ENCODE peak calls at places on chromosomes 12 and 14, in seven cellular contexts. One of them, this sample, is unnamed.

GRCh38 chr12:88579941-88580871 is at the start of gene KITLG:
- DNase-seq in SK-N-SH: peak; percentile 83
- DNase-seq in K562: no peak
- DNase-seq in H1: peak; percentile 53
- DNase-seq in HepG2: peak; percentile 56
- DNase-seq in GM12878: no peak
- DNase-seq in HCT116: peak; percentile 76
- DNase-seq in this sample: peak; percentile 95

GRCh38 chr12:6494351-6494743 is 445 bp downstream of the NCAPD2 start:
- DNase-seq in HCT116: no peak
- DNase-seq in K562: no peak
- DNase-seq in GM12878: no peak
- DNase-seq in H1: no peak
- DNase-seq in SK-N-SH: peak; percentile 37
- DNase-seq in HepG2: no peak
- DNase-seq in this sample: no peak

GRCh38 chr12:12182926-12183325 is 83.9 kb downstream of the LRP6 start:
- DNase-seq in HCT116: no peak
- DNase-seq in HepG2: no peak
- DNase-seq in SK-N-SH: no peak
- DNase-seq in H1: no peak
- DNase-seq in K562: no peak
- DNase-seq in GM12878: no peak
- DNase-seq in this sample: no peak

GRCh38 chr14:49995162-49995561 is 102.3 kb downstream of the ARF6 start:
- DNase-seq in HepG2: no peak
- DNase-seq in H1: no peak
- DNase-seq in K562: no peak
- DNase-seq in GM12878: no peak
- DNase-seq in HCT116: no peak
- DNase-seq in SK-N-SH: no peak
- DNase-seq in this sample: no peak

GRCh38 chr14:96255501-96256366 is at the start of gene BDKRB1:
- DNase-seq in HCT116: no peak
- DNase-seq in K562: no peak
- DNase-seq in SK-N-SH: no peak
- DNase-seq in H1: no peak
- DNase-seq in GM12878: no peak
- DNase-seq in HepG2: no peak
- DNase-seq in this sample: no peak

GRCh38 chr12:88529531-88530488 is 50.5 kb downstream of the KITLG start:
- DNase-seq in K562: no peak
- DNase-seq in GM12878: no peak
- DNase-seq in HepG2: no peak
- DNase-seq in SK-N-SH: no peak
- DNase-seq in H1: no peak
- DNase-seq in HCT116: no peak
- DNase-seq in this sample: no peak

GRCh38 chr12:49750027-49750977 is 8.9 kb downstream of the TMBIM6 start:
- DNase-seq in K562: no peak
- DNase-seq in HepG2: peak; percentile 31
- DNase-seq in SK-N-SH: no peak
- DNase-seq in H1: no peak
- DNase-seq in GM12878: peak; percentile 36
- DNase-seq in HCT116: peak; percentile 54
- DNase-seq in this sample: no peak

GRCh38 chr12:52155048-52155868 is 36.6 kb downstream of the KRT80 start:
- DNase-seq in H1: no peak
- DNase-seq in SK-N-SH: no peak
- DNase-seq in HCT116: no peak
- DNase-seq in HepG2: no peak
- DNase-seq in K562: no peak
- DNase-seq in GM12878: no peak
- DNase-seq in this sample: no peak

GRCh38 chr12:65308601-65309071 is 30.2 kb downstream of the MSRB3 start:
- DNase-seq in K562: no peak
- DNase-seq in HCT116: no peak
- DNase-seq in GM12878: no peak
- DNase-seq in HepG2: no peak
- DNase-seq in H1: no peak
- DNase-seq in SK-N-SH: no peak
- DNase-seq in this sample: no peak

GRCh38 chr12:6778212-6778570 is 5.9 kb downstream of the LAG3 start:
- DNase-seq in SK-N-SH: no peak
- DNase-seq in HCT116: no peak
- DNase-seq in H1: no peak
- DNase-seq in K562: no peak
- DNase-seq in HepG2: no peak
- DNase-seq in GM12878: no peak
- DNase-seq in this sample: no peak

GRCh38 chr14:97634786-97635185 is 837.6 kb downstream of the VRK1 start:
- DNase-seq in GM12878: no peak
- DNase-seq in K562: no peak
- DNase-seq in HepG2: no peak
- DNase-seq in HCT116: no peak
- DNase-seq in SK-N-SH: no peak
- DNase-seq in H1: no peak
- DNase-seq in this sample: peak; percentile 23

GRCh38 chr12:121894633-121895032 is 6.0 kb downstream of the PSMD9 start:
- DNase-seq in HepG2: peak; percentile 78
- DNase-seq in SK-N-SH: peak; percentile 49
- DNase-seq in GM12878: no peak
- DNase-seq in HCT116: no peak
- DNase-seq in H1: no peak
- DNase-seq in K562: no peak
- DNase-seq in this sample: peak; percentile 53

GRCh38 chr12:52029686-52030085 is 21.6 kb upstream of the NR4A1 start:
- DNase-seq in GM12878: no peak
- DNase-seq in HepG2: no peak
- DNase-seq in SK-N-SH: peak; percentile 68
- DNase-seq in HCT116: no peak
- DNase-seq in K562: no peak
- DNase-seq in H1: no peak
- DNase-seq in this sample: peak; percentile 67

GRCh38 chr12:20547788-20548575 is 147.2 kb upstream of the SLCO1C1 start:
- DNase-seq in HepG2: no peak
- DNase-seq in HCT116: no peak
- DNase-seq in SK-N-SH: no peak
- DNase-seq in H1: no peak
- DNase-seq in GM12878: no peak
- DNase-seq in K562: no peak
- DNase-seq in this sample: no peak

GRCh38 chr12:13223941-13224340 is 27.4 kb downstream of the EMP1 start:
- DNase-seq in H1: no peak
- DNase-seq in K562: no peak
- DNase-seq in HepG2: no peak
- DNase-seq in GM12878: no peak
- DNase-seq in HCT116: no peak
- DNase-seq in SK-N-SH: no peak
- DNase-seq in this sample: no peak

GRCh38 chr12:116427200-116427932 is 131.8 kb upstream of the MAP1LC3B2 start:
- DNase-seq in H1: peak; percentile 89
- DNase-seq in K562: no peak
- DNase-seq in SK-N-SH: no peak
- DNase-seq in GM12878: no peak
- DNase-seq in HepG2: no peak
- DNase-seq in HCT116: peak; percentile 27
- DNase-seq in this sample: peak; percentile 93

GRCh38 chr12:130225347-130225746 is 63.1 kb downstream of the FZD10 start:
- DNase-seq in K562: no peak
- DNase-seq in GM12878: no peak
- DNase-seq in H1: no peak
- DNase-seq in HCT116: no peak
- DNase-seq in HepG2: no peak
- DNase-seq in SK-N-SH: no peak
- DNase-seq in this sample: no peak

GRCh38 chr14:54622189-54622958 is 55.4 kb downstream of the SAMD4A start:
- DNase-seq in HepG2: no peak
- DNase-seq in HCT116: no peak
- DNase-seq in GM12878: peak; percentile 61
- DNase-seq in SK-N-SH: no peak
- DNase-seq in H1: no peak
- DNase-seq in K562: no peak
- DNase-seq in this sample: no peak

GRCh38 chr14:54614296-54614695 is 47.4 kb downstream of the SAMD4A start:
- DNase-seq in HCT116: no peak
- DNase-seq in SK-N-SH: no peak
- DNase-seq in GM12878: no peak
- DNase-seq in K562: no peak
- DNase-seq in H1: no peak
- DNase-seq in HepG2: no peak
- DNase-seq in this sample: no peak

GRCh38 chr14:54621686-54622085 is 54.8 kb downstream of the SAMD4A start:
- DNase-seq in GM12878: no peak
- DNase-seq in H1: no peak
- DNase-seq in SK-N-SH: no peak
- DNase-seq in HCT116: no peak
- DNase-seq in HepG2: no peak
- DNase-seq in K562: no peak
- DNase-seq in this sample: no peak

GRCh38 chr14:54623279-54624004 is 56.5 kb downstream of the SAMD4A start:
- DNase-seq in GM12878: no peak
- DNase-seq in K562: no peak
- DNase-seq in HCT116: no peak
- DNase-seq in H1: no peak
- DNase-seq in SK-N-SH: no peak
- DNase-seq in HepG2: no peak
- DNase-seq in this sample: no peak

GRCh38 chr14:54617467-54617866 is 50.5 kb downstream of the SAMD4A start:
- DNase-seq in HCT116: no peak
- DNase-seq in SK-N-SH: no peak
- DNase-seq in GM12878: no peak
- DNase-seq in HepG2: no peak
- DNase-seq in K562: no peak
- DNase-seq in H1: no peak
- DNase-seq in this sample: no peak
- TF ChIP-seq JUND in HCT116: no peak
- TF ChIP-seq JUND in SK-N-SH: peak; percentile 9
- TF ChIP-seq JUND in GM12878: no peak
- TF ChIP-seq JUND in HepG2: no peak
- TF ChIP-seq JUND in K562: no peak
- TF ChIP-seq JUND in H1: no peak
- TF ChIP-seq JUND in this sample: no peak

GRCh38 chr14:92323031-92323915 is at the start of gene SLC24A4:
- DNase-seq in K562: no peak
- DNase-seq in HCT116: no peak
- DNase-seq in GM12878: no peak
- DNase-seq in H1: no peak
- DNase-seq in HepG2: no peak
- DNase-seq in SK-N-SH: peak; percentile 27
- DNase-seq in this sample: peak; percentile 71
- TF ChIP-seq JUND in K562: no peak
- TF ChIP-seq JUND in HCT116: no peak
- TF ChIP-seq JUND in GM12878: no peak
- TF ChIP-seq JUND in H1: no peak
- TF ChIP-seq JUND in HepG2: no peak
- TF ChIP-seq JUND in SK-N-SH: no peak
- TF ChIP-seq JUND in this sample: no peak

DNA sequence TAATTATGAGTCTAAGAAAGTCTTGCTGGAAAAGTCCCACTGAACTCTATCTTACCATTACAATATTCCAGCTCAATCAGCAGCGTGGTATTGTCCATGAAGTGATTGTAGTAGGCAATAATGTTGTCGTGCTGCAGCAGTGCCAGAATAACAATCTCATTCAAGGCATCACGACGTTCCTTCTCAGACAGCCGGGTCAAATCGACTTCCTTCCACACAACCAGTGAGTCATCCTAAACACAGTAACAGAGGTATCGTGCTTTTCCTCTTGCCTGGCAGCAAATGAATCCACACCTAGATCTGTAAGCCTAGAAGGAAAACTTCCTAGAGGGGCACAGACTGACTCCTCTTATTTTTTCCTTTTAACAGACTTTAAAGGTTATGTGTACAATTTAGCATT is 2.9 kb downstream of the NEK9 start:
- DNase-seq in H1: no peak
- DNase-seq in SK-N-SH: peak; percentile 12
- DNase-seq in HCT116: peak; percentile 46
- DNase-seq in GM12878: no peak
- DNase-seq in HepG2: no peak
- DNase-seq in K562: peak; percentile 32
- DNase-seq in this sample: no peak
- TF ChIP-seq JUND in H1: no peak
- TF ChIP-seq JUND in SK-N-SH: peak; percentile 71
- TF ChIP-seq JUND in HCT116: peak; percentile 58
- TF ChIP-seq JUND in GM12878: no peak
- TF ChIP-seq JUND in HepG2: no peak
- TF ChIP-seq JUND in K562: peak; percentile 77
- TF ChIP-seq JUND in this sample: no peak

GRCh38 chr12:56377310-56377988 is 14.8 kb upstream of the APOF start:
- DNase-seq in SK-N-SH: no peak
- DNase-seq in HepG2: no peak
- DNase-seq in K562: peak; percentile 57
- DNase-seq in HCT116: peak; percentile 12
- DNase-seq in H1: no peak
- DNase-seq in GM12878: no peak
- DNase-seq in this sample: no peak
- TF ChIP-seq JUND in SK-N-SH: no peak
- TF ChIP-seq JUND in HepG2: no peak
- TF ChIP-seq JUND in K562: peak; percentile 81
- TF ChIP-seq JUND in HCT116: no peak
- TF ChIP-seq JUND in H1: no peak
- TF ChIP-seq JUND in GM12878: no peak
- TF ChIP-seq JUND in this sample: no peak

DNA sequence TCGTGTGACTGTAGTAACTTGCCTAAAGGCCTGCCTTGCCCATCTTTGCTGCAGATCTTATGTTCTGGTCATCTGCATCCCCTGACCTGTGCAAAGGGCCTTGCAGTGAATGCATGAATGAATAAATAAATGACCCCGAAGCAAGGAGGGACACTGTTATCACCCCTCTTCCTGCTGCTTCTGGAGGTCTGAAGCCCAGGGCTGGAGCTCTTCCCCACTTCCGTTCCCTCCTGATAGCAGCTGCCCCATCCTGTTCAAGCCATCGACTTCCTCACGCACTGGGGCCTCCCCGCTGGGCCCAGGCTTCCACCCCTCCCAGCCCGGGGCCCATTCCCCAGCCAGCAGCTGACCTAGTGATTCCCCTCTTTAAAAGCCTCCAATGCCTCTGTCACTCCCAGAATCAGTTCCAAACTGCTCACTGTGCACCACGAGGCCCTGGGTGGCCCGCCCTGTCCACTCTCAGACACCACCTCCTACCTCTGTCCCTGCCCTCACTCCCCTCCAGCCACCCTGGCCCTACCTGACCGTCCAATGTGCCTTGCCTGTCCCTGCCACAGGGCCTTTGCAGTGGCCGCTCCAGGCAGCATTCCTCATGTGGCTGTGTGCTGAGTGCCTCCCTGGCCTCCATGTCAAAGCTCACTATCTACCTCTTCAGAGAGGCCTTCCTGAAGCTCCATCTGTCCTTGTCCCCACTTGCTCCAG is 78.6 kb downstream of the SCARB1 start:
- DNase-seq in HCT116: no peak
- DNase-seq in SK-N-SH: no peak
- DNase-seq in K562: no peak
- DNase-seq in GM12878: no peak
- DNase-seq in HepG2: no peak
- DNase-seq in H1: no peak
- DNase-seq in this sample: no peak
- TF ChIP-seq JUND in HCT116: no peak
- TF ChIP-seq JUND in SK-N-SH: no peak
- TF ChIP-seq JUND in K562: no peak
- TF ChIP-seq JUND in GM12878: no peak
- TF ChIP-seq JUND in HepG2: no peak
- TF ChIP-seq JUND in H1: no peak
- TF ChIP-seq JUND in this sample: no peak